ENCODE peak calls at places on chromosomes 11 and 22, in five cellular contexts. G is cardiac muscle cell, T is tibial nerve, E is sigmoid colon, L is left ventricle myocardium inferior. U is an unnamed sample.

GRCh38 chr22:42821386-42821785 is 35.7 kb downstream of the ARFGAP3 start:
- DNase-seq in L (no peak), T (no peak), E (no peak), G (no peak), U (no peak)

GRCh38 chr11:34068098-34068497 is 16.6 kb downstream of the CAPRIN1 start:
- DNase-seq in E (no peak), T (no peak), L (no peak), G (no peak), U (no peak)

GRCh38 chr11:118938491-118939411 is 13.0 kb upstream of the BCL9L start:
- DNase-seq in L (no peak), T (no peak), G (no peak), E (no peak), U (no peak)

GRCh38 chr11:73648629-73649046 is 2.3 kb downstream of the PLEKHB1 start:
- DNase-seq in E (no peak), G (no peak), T (no peak), L (no peak), U (no peak)

GRCh38 chr11:128448487-128448886 is 138.9 kb downstream of the ETS1 start:
- DNase-seq in G (no peak), T (no peak), E (no peak), L (no peak), U (no peak)

GRCh38 chr11:29351301-29351873 is 665.4 kb downstream of the KCNA4 start:
- DNase-seq in T (no peak), L (no peak), G (no peak), E (no peak), U (no peak)

GRCh38 chr11:67545280-67545679 is 22.0 kb upstream of the CABP2 start:
- DNase-seq in E (no peak), L (peak; percentile 56), G (peak; percentile 79), T (no peak), U (no peak)

GRCh38 chr22:20418211-20418788 is 19.3 kb downstream of the SCARF2 start:
- DNase-seq in L (peak; percentile 84), G (peak; percentile 83), E (peak; percentile 96), T (peak; percentile 64), U (peak; percentile 77)

GRCh38 chr22:42646569-42647525 is 2.3 kb downstream of the CYB5R3 start:
- DNase-seq in L (peak; percentile 83), G (peak; percentile 49), E (no peak), T (no peak), U (peak; percentile 65)

GRCh38 chr22:37079158-37079557 is 27.6 kb downstream of the KCTD17 start:
- DNase-seq in T (no peak), G (no peak), E (no peak), L (no peak), U (no peak)

GRCh38 chr11:117915672-117916235 is 13.4 kb downstream of the TMPRSS13 start:
- DNase-seq in T (no peak), L (no peak), E (peak; percentile 34), G (no peak), U (no peak)

GRCh38 chr22:41745968-41746367 is 46.7 kb downstream of the MEI1 start:
- DNase-seq in T (no peak), G (no peak), E (no peak), L (no peak), U (no peak)

GRCh38 chr11:19808076-19808911 is 95.7 kb downstream of the NAV2 start:
- DNase-seq in G (no peak), L (no peak), T (no peak), E (no peak), U (no peak)

GRCh38 chr11:121932646-121933185 is 183.3 kb downstream of the BLID start:
- DNase-seq in T (no peak), L (no peak), E (no peak), G (no peak), U (no peak)

GRCh38 chr22:49829044-49829719 is 1.5 kb upstream of the BRD1 start:
- DNase-seq in T (no peak), L (no peak), E (no peak), G (no peak), U (no peak)

GRCh38 chr11:118699508-118700220 is 20.2 kb upstream of the TREH start:
- DNase-seq in T (no peak), L (no peak), G (no peak), E (peak; percentile 18), U (no peak)

GRCh38 chr22:35552186-35552842 is 11.7 kb downstream of the RASD2 start:
- DNase-seq in T (no peak), G (peak; percentile 52), L (no peak), E (no peak), U (no peak)

GRCh38 chr11:40188848-40189247 is 1270.6 kb downstream of the LRRC4C start:
- DNase-seq in E (no peak), T (no peak), L (no peak), G (no peak), U (no peak)

GRCh38 chr11:42013656-42014201 is 554.3 kb upstream of the LRRC4C start:
- DNase-seq in T (no peak), E (no peak), G (no peak), L (no peak), U (no peak)

GRCh38 chr11:114251797-114252327 is 44.3 kb upstream of the NNMT start:
- DNase-seq in T (no peak), G (no peak), L (no peak), E (peak; percentile 63), U (no peak)

GRCh38 chr11:18203723-18204122 is 31.1 kb downstream of the MRGPRX4 start:
- DNase-seq in L (no peak), T (no peak), E (no peak), G (peak; percentile 46), U (no peak)

GRCh38 chr11:67613313-67613959 is 6.7 kb downstream of the NDUFV1 start:
- DNase-seq in G (no peak), T (no peak), E (no peak), L (no peak), U (no peak)

GRCh38 chr22:42299586-42300285 is 29.3 kb upstream of the TCF20 start:
- DNase-seq in L (peak; percentile 48), G (peak; percentile 52), E (no peak), T (no peak), U (no peak)

DNA sequence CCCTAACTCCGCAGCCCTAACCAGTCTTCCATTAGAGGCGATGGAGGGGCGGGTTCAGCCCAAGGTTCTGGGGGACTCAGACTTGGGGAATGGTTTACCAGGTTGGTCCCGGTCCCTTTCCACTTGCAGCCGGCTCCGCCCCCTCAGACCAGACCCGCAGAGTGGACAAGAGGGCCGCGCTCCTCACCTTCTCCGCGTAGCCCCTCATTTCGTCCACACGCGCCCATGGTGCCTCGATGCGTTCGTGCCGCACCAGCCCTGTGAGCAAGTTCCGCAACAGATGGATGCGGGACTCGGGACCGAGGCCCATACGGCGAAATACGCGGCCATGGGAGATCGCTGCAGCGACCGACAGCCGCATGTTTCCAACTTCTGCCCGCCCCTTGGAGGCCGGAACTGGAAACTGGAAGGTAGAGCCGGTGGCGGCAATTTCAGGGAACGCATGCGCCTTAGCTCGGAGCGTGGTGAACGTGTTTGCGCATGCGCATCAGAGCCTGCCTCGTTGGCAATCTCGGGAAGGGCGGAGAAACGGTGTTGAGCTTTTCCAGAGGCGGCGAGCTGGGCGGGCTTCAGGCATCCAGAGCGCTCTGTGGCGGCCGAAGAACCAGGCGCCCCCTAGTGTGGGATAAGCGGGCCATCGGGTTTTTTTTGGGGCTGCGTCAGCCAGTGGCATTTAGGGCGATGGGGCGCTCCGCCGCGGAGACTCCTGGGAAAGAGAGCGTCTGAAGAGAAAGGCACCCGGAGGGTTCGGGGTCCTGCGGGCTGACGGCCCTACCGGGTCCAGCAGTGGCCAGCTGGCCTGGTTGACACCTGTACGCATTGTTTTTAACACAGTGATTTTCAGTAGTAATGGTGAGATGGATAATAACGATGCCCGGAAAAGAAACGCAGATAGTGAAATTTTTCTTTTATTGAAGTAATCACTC is at the start of gene MRPL17:
- DNase-seq in T (peak; percentile 95), G (peak; percentile 99), E (peak; percentile 100), L (peak; percentile 99), U (peak; percentile 99)
- H3K27ac ChIP-seq in T (peak within 1 kb of the TSS; percentile 99), G (peak within 1 kb of the TSS; percentile 89), E (peak within 1 kb of the TSS; percentile 86), L (peak within 1 kb of the TSS; percentile 93), U (peak within 1 kb of the TSS; percentile 89)

GRCh38 chr11:57800444-57801184 is 39.0 kb downstream of the CTNND1 start:
- DNase-seq in E (no peak), T (no peak), G (peak; percentile 59), L (no peak), U (no peak)

GRCh38 chr11:57801185-57801490 is 39.5 kb downstream of the CTNND1 start:
- DNase-seq in G (no peak), L (no peak), E (no peak), T (no peak), U (no peak)

GRCh38 chr11:57802411-57802810 is 40.8 kb downstream of the CTNND1 start:
- DNase-seq in E (no peak), G (no peak), T (no peak), L (no peak), U (no peak)

GRCh38 chr11:57804466-57804865 is 42.9 kb downstream of the CTNND1 start:
- DNase-seq in E (no peak), G (no peak), T (no peak), L (no peak), U (no peak)

DNA sequence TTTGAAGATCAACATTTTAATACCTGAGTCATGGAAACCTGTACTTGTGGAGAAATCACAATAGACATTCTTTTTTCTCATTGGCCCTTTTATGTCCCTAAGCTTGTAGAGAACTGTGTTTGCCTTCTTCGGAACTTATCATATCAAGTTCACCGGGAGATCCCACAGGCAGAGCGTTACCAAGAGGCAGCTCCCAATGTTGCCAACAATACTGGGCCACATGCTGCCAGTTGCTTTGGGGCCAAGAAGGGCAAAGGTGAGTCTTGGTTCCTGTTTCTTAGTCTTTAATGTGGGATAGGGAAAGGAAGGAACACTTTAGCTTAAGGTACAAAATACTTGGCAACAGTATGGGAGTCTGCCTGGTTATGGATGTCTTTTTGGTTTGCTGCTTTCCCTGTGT is 44.2 kb downstream of the CTNND1 start:
- DNase-seq in E (no peak), G (no peak), L (no peak), T (no peak), U (no peak)
- H3K36me3 ChIP-seq in E (peaks cover 83% of the 10 kb centered on the region), G (peaks cover 90% of the 10 kb centered on the region), L (peaks cover 93% of the 10 kb centered on the region), T (peaks cover 10% of the 10 kb centered on the region), U (peaks cover 95% of the 10 kb centered on the region)

GRCh38 chr11:86934263-86934932 is 20.8 kb downstream of the FZD4 start:
- DNase-seq in E (no peak), T (no peak), G (no peak), L (no peak), U (no peak)
- TF ChIP-seq CTCF in E (no peak), T (no peak), G (no peak), L (no peak), U (no peak)

DNA sequence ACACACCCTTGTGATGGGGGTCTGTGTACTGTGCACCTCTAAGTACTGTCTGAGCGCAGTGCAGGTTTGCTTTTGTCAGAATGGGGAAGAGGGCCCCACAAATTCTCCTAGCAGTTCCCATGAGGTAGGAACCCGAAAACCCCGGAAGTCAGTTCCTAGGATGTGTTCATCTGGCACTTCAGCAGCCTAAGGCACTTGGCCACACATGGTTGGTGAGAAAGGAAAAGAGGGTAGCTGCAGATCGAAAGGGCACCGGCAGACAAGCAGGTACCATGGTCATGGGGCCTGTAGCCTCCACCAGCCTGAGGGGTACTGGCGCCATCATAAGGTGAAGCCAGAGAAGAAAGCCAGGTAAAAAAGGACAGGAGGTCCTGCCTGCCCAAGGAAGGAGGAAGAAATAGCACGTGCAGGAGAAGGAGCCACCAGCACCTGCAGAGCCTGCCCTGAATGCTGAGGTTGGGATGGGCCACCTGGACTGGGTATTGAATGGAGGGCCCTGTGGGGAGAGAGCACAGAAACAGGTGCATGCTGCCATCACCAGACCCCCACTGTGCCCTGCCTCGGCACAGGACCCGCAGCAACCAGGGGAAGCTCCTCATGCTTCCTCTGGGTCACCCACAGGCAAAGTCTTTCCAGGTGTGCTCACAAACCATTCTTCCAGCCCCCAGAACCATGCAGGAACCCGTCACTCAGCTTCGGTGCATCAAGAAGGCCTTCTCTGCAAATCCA is 8.1 kb upstream of the CASTOR1 start:
- DNase-seq in T (no peak), E (no peak), L (no peak), G (no peak), U (no peak)
- H3K27ac ChIP-seq in T (peak overlapping the region; percentile 34), E (peak overlapping the region; percentile 43), L (peak overlapping the region; percentile 87), G (no peak overlapping the region), U (no peak overlapping the region)

U was measured in right atrium auricular region.